ENCODE peak calls at places on chromosomes 12 and 14, in five cellular contexts. L is pancreas, T is lower lobe of right lung, Y is RWPE2, P is MM.1S. M is an unnamed sample. For H3K9me3, the result is how much of the 10 kb centered on the place peaks cover.

GRCh38 chr14:37697489-37698121 is 102.2 kb downstream of the TTC6 start:
- DNase-seq in L (no peak), T (no peak), Y (no peak), P (no peak), M (no peak)

GRCh38 chr12:63857771-63858670 is 13.5 kb downstream of the SRGAP1 start:
- DNase-seq in L (no peak), T (no peak), Y (no peak), P (no peak), M (no peak)

GRCh38 chr12:66241061-66242043 is 52.3 kb downstream of the IRAK3 start:
- DNase-seq in L (no peak), T (no peak), Y (no peak), P (peak), M (no peak)

GRCh38 chr14:92160619-92161018 is 38.9 kb downstream of the CPSF2 start:
- DNase-seq in L (no peak), T (no peak), Y (no peak), P (no peak), M (no peak)

GRCh38 chr12:47750229-47750798 is 8.4 kb downstream of the RAPGEF3 start:
- DNase-seq in L (no peak), T (no peak), Y (peak), P (no peak), M (no peak)

GRCh38 chr14:36238666-36239363 is 62.3 kb upstream of the PTCSC3 start:
- DNase-seq in L (no peak), T (peak), Y (no peak), P (no peak), M (no peak)

GRCh38 chr12:89768586-89769482 is 60.2 kb upstream of the ATP2B1 start:
- DNase-seq in L (no peak), T (no peak), Y (peak), P (no peak), M (no peak)

GRCh38 chr14:24851837-24852236 is 198.1 kb downstream of the STXBP6 start:
- DNase-seq in L (no peak), T (no peak), Y (no peak), P (no peak), M (no peak)

GRCh38 chr12:79547044-79547734 is 143.6 kb downstream of the PAWR start:
- DNase-seq in L (peak), T (no peak), Y (peak), P (no peak), M (no peak)

GRCh38 chr12:46661161-46661845 is 164.5 kb downstream of the SLC38A4 start:
- DNase-seq in L (peak), T (no peak), Y (no peak), P (peak), M (no peak)

GRCh38 chr14:58738189-58738836 is 100.6 kb downstream of the DACT1 start:
- DNase-seq in L (no peak), T (no peak), Y (peak), P (no peak), M (no peak)

GRCh38 chr14:99930420-99931274 is 134.6 kb upstream of the EVL start:
- DNase-seq in L (no peak), T (no peak), Y (no peak), P (no peak), M (no peak)

DNA sequence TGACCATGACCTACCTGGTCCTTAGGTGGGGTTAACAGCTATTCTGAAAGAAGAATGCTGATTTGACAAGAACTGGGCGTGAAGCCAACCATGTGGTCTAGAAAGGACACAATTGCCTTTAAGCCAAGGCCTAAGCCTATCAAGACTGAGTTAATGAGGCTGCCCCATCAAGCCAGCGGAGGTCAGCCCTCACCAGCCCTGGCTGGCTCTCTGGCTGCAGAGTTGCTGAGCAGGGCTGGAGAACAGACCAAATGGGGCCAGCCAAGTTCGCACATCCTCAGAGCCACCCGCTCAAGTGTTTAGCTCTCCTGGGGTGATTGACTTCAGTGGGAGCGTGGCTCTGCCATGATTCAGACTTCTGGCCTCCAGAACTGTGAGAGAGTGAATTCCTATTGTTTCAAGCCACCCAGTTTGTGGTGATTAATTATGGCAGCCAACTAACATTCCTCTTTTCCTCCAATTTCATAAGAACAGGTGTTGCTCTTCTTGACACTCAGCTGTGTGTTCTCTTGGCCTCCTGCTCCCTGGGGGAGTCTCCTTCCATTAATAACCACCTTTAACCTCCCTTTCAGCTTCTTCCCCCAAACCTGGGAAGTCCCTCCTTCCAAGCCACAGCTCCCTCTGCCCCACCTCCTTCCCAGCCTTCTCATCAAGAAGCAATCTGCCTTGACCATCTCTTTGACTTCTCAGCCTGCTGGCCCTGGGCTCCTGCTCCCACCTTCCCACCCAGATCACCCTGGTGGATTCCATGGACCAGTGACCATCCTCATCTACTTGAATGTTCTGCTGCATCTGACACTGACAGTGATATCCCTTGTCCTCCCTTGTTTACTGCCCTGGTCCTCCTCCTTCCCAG is 5.3 kb upstream of the SERPINA5 start:
- DNase-seq in L (peak), T (no peak), Y (no peak), P (no peak), M (no peak)
- TF ChIP-seq CTCF in L (no peak), T (no peak), Y (no peak), P (no peak), M (no peak)

GRCh38 chr12:34286934-34287333 is 264.6 kb downstream of the ALG10 start:
- DNase-seq in L (no peak), T (no peak), Y (no peak), P (no peak), M (no peak)
- H3K9me3 ChIP-seq in L (under half), T (under half), Y (under half), P (under half), M (under half)

GRCh38 chr14:69612759-69613145 is 1.4 kb downstream of the SUSD6 start:
- DNase-seq in L (no peak), T (no peak), Y (no peak), P (no peak), M (no peak)
- TF ChIP-seq CTCF in L (no peak), T (no peak), Y (peak), P (peak), M (peak)

GRCh38 chr14:19918553-19919264 is 1.7 kb upstream of the OR4K5 start:
- DNase-seq in L (no peak), T (no peak), Y (no peak), P (no peak), M (no peak)

GRCh38 chr14:19917243-19917642 is 3.2 kb upstream of the OR4K5 start:
- DNase-seq in L (no peak), T (no peak), Y (no peak), P (no peak), M (no peak)

GRCh38 chr14:19917955-19918518 is 2.4 kb upstream of the OR4K5 start:
- DNase-seq in L (no peak), T (no peak), Y (no peak), P (no peak), M (no peak)

GRCh38 chr14:19920021-19920657 is at the start of gene OR4K5:
- DNase-seq in L (no peak), T (no peak), Y (no peak), P (no peak), M (no peak)
- H3K9me3 ChIP-seq in L (under half), T (under half), Y (under half), P (under half), M (under half)

DNA sequence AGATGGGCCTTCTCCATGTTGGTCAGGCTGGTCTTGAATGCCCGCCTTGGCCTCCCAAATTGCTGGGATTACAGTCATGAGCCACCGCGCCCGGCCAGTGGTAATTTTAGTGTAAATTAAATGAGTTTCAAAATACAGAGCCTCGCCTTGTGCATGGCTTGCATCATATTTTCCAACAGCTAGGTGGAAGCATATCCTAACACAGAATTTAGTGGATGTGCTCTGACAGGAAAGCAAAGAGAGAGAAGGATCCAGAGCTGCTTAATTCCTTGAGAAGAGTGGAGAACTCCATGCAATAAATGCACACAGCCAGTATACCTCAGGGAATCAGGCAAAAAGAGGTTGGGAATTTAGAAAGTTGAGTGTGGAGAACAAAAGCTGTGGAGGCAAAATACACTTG is 2.5 kb downstream of the OR6C2 start:
- DNase-seq in L (no peak), T (no peak), Y (no peak), P (no peak), M (no peak)
- TF ChIP-seq CTCF in L (no peak), T (no peak), Y (no peak), P (peak), M (no peak)

DNA sequence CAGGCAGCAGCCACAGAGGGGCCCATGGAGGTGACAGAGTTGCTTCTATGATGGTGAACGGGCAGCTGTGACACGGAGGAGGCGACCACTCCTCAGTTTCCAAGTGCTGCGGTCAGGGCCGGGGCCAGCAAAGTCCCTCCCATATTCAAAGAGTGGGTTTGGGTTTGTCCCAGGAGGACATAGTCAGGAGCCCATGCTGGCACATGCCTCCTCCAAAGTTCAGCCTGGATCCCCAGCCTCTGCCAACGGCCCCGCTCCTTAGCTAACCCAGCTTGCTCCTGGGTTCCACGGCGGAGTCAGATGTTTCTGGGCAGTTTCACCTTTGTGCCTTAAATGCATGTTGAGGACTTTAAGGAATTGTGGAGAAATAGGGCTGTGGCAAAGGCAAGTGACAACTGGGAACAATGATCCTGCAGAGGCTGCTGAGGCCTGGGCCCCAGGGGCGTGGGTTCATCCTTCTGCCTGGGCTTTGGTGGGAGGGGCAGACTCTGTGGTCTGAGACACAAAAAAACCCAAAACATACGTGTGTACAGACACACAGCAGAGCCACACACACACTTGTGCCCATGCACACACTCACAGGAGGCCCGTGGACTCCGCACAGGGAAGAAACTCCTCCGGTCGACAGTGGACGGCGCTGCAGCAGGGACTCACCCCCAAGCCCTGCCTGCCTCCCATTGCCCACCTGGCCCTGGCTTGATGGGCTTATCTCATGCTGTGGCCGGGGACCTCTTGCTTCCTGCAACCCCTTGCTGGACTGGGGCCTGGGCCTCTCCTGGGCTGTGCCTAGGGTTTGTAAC is 399.4 kb downstream of the TMEM121 start:
- DNase-seq in L (no peak), T (peak), Y (peak), P (no peak), M (no peak)
- H3K9me3 ChIP-seq in L (under half), T (under half), Y (under half), P (under half), M (under half)

DNA sequence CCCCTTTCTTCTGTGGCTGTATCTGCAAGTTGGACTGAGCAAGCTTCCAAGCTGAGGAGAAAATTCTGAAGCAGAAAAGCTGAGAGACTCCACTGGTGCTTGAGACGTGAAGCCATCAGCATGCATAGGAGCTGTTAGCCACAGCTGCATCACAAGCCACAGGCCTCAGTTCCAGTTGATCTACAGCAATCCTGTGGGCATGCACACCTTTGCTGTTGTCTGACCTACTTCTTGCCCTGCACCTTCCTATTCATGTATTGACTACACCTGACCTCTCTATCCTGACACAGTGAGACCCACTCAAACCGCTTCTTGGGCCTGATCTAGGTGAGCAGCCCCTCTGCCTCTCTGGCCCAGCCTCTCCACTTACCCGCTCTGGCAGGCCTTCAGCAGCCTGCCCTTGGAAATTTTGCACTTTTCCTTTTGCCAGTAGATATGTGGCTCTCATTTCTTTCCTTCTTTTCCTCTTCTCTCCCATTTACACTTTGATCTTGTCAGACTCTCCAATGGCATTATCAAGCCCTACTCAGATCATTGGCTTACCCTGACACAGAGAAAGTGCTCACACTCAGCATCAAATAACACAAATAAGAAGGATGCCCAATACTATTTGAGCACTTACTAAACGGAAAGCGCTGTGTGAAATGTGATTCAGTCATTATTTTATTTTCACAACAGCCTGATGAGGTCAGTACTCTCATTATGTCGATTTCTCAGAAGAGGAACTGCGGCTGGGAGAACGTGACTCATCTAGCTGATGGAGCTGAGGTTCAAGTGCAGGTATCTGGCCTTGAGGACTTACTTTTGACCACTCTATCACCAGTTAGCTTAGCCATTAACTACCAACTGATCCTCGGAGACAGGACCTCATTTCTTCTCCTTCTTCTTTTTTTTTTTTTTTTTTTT is 21.9 kb upstream of the PTGR2 start:
- DNase-seq in L (no peak), T (no peak), Y (no peak), P (no peak), M (no peak)
- TF ChIP-seq CTCF in L (no peak), T (no peak), Y (peak), P (no peak), M (no peak)

M was measured in CD4-positive, alpha-beta T cell.